ENCODE peak calls at places on chromosomes 1 and 21, in ten cellular contexts. A is epithelial cell of esophagus, Q is brain microvascular endothelial cell, O is HFF-Myc, R is cardiac muscle cell, W is mammary epithelial cell, F is AG09319, B is fibroblast of pulmonary artery, Y is neural crest cell, D is mucosa of descending colon. J is an unnamed sample.

GRCh38 chr1:1835546-1835945 is 55.3 kb downstream of the GNB1 start:
- DNase-seq in A (peak), Q (no peak), O (no peak), R (no peak), W (peak), F (no peak), B (no peak), Y (no peak), D (no peak), J (no peak)

GRCh38 chr1:70034403-70034802 is 171.0 kb downstream of the LRRC40 start:
- DNase-seq in A (peak), Q (peak), O (peak), R (peak), W (peak), F (no peak), B (peak), Y (no peak), D (no peak), J (no peak)

GRCh38 chr21:42404534-42404933 is 832 bp downstream of the UBASH3A start:
- DNase-seq in A (no peak), Q (no peak), O (no peak), R (peak), W (no peak), F (no peak), B (no peak), Y (no peak), D (no peak), J (no peak)

GRCh38 chr1:46084553-46085448 is 47.6 kb downstream of the PIK3R3 start:
- DNase-seq in A (peak), Q (no peak), O (no peak), R (no peak), W (peak), F (no peak), B (peak), Y (no peak), D (no peak), J (no peak)

GRCh38 chr1:232937741-232938375 is 12.6 kb upstream of the NTPCR start:
- DNase-seq in A (peak), Q (no peak), O (no peak), R (no peak), W (no peak), F (no peak), B (no peak), Y (no peak), D (no peak), J (no peak)

GRCh38 chr1:107788189-107788588 is 176.8 kb downstream of the VAV3 start:
- DNase-seq in A (no peak), Q (no peak), O (no peak), R (no peak), W (no peak), F (no peak), B (no peak), Y (no peak), D (no peak), J (no peak)

GRCh38 chr21:14114251-14114650 is 96.5 kb downstream of the LIPI start:
- DNase-seq in A (peak), Q (no peak), O (no peak), R (no peak), W (peak), F (no peak), B (no peak), Y (no peak), D (peak), J (no peak)

GRCh38 chr1:48603222-48603621 is 131.2 kb upstream of the SPATA6 start:
- DNase-seq in A (no peak), Q (no peak), O (no peak), R (no peak), W (no peak), F (no peak), B (no peak), Y (no peak), D (no peak), J (peak)

GRCh38 chr1:8565802-8566201 is 247.9 kb downstream of the SLC45A1 start:
- DNase-seq in A (no peak), Q (no peak), O (no peak), R (no peak), W (no peak), F (no peak), B (no peak), Y (no peak), D (no peak), J (no peak)

GRCh38 chr1:42423621-42424200 is 32.1 kb downstream of the ZMYND12 start:
- DNase-seq in A (no peak), Q (no peak), O (no peak), R (peak), W (no peak), F (no peak), B (no peak), Y (no peak), D (no peak), J (no peak)

GRCh38 chr21:46154155-46154954 is 1.0 kb downstream of the FTCD start:
- DNase-seq in A (no peak), Q (no peak), O (no peak), R (no peak), W (no peak), F (no peak), B (no peak), Y (no peak), D (no peak), J (peak)

GRCh38 chr1:18818036-18818435 is 41.4 kb downstream of the TAS1R2 start:
- DNase-seq in A (no peak), Q (no peak), O (no peak), R (no peak), W (no peak), F (no peak), B (no peak), Y (no peak), D (no peak), J (no peak)

GRCh38 chr1:184656221-184656620 is 98.4 kb downstream of the EDEM3 start:
- DNase-seq in A (no peak), Q (no peak), O (no peak), R (no peak), W (no peak), F (no peak), B (no peak), Y (no peak), D (no peak), J (no peak)

GRCh38 chr1:150020711-150021110 is 10.2 kb upstream of the OTUD7B start:
- DNase-seq in A (no peak), Q (no peak), O (no peak), R (no peak), W (no peak), F (no peak), B (no peak), Y (no peak), D (no peak), J (no peak)

GRCh38 chr1:24149854-24150227 is 6.9 kb upstream of the IL22RA1 start:
- DNase-seq in A (peak), Q (peak), O (no peak), R (no peak), W (peak), F (no peak), B (peak), Y (no peak), D (peak), J (no peak)

GRCh38 chr1:86760199-86760598 is 55.8 kb downstream of the SH3GLB1 start:
- DNase-seq in A (no peak), Q (no peak), O (no peak), R (no peak), W (no peak), F (no peak), B (no peak), Y (no peak), D (no peak), J (no peak)

GRCh38 chr1:119664057-119664456 is 16.0 kb upstream of the ZNF697 start:
- DNase-seq in A (no peak), Q (no peak), O (no peak), R (no peak), W (no peak), F (no peak), B (no peak), Y (no peak), D (no peak), J (no peak)

GRCh38 chr1:27661412-27662075 is 10.4 kb downstream of the IFI6 start:
- DNase-seq in A (no peak), Q (no peak), O (no peak), R (no peak), W (no peak), F (no peak), B (no peak), Y (no peak), D (no peak), J (no peak)

GRCh38 chr1:182143154-182143657 is 81.7 kb upstream of the ZNF648 start:
- DNase-seq in A (peak), Q (peak), O (peak), R (peak), W (peak), F (peak), B (peak), Y (peak), D (peak), J (peak)

GRCh38 chr1:218874801-218875400 is 298.8 kb upstream of the LYPLAL1 start:
- DNase-seq in A (peak), Q (no peak), O (no peak), R (no peak), W (no peak), F (no peak), B (no peak), Y (no peak), D (no peak), J (no peak)

GRCh38 chr1:54359393-54360162 is 46.6 kb downstream of the SSBP3 start:
- DNase-seq in A (no peak), Q (no peak), O (no peak), R (no peak), W (no peak), F (no peak), B (no peak), Y (no peak), D (no peak), J (no peak)

GRCh38 chr1:54362881-54363340 is 43.3 kb downstream of the SSBP3 start:
- DNase-seq in A (no peak), Q (no peak), O (no peak), R (no peak), W (no peak), F (no peak), B (peak), Y (no peak), D (no peak), J (no peak)

GRCh38 chr1:54360165-54361005 is 45.8 kb downstream of the SSBP3 start:
- DNase-seq in A (no peak), Q (no peak), O (no peak), R (no peak), W (no peak), F (no peak), B (no peak), Y (no peak), D (no peak), J (no peak)

GRCh38 chr1:54363925-54364324 is 42.3 kb downstream of the SSBP3 start:
- DNase-seq in A (no peak), Q (no peak), O (no peak), R (no peak), W (no peak), F (no peak), B (no peak), Y (no peak), D (no peak), J (no peak)

GRCh38 chr1:54361342-54361741 is 44.9 kb downstream of the SSBP3 start:
- DNase-seq in A (no peak), Q (no peak), O (no peak), R (peak), W (no peak), F (no peak), B (no peak), Y (no peak), D (no peak), J (no peak)
- TF ChIP-seq CTCF in A (no peak), Q (peak), O (no peak), R (no peak), W (no peak), F (no peak), B (no peak), Y (no peak), D (no peak), J (no peak)

GRCh38 chr21:39175154-39175553 is 8.1 kb downstream of the PSMG1 start:
- DNase-seq in A (peak), Q (no peak), O (no peak), R (peak), W (no peak), F (no peak), B (peak), Y (no peak), D (no peak), J (no peak)
- TF ChIP-seq CTCF in A (peak), Q (peak), O (no peak), R (peak), W (peak), F (peak), B (peak), Y (peak), D (peak), J (peak)

GRCh38 chr1:40344597-40344996 is 27.5 kb upstream of the COL9A2 start:
- DNase-seq in A (peak), Q (peak), O (no peak), R (no peak), W (peak), F (peak), B (peak), Y (no peak), D (peak), J (peak)
- TF ChIP-seq CTCF in A (no peak), Q (peak), O (no peak), R (peak), W (no peak), F (peak), B (no peak), Y (no peak), D (no peak), J (no peak)

DNA sequence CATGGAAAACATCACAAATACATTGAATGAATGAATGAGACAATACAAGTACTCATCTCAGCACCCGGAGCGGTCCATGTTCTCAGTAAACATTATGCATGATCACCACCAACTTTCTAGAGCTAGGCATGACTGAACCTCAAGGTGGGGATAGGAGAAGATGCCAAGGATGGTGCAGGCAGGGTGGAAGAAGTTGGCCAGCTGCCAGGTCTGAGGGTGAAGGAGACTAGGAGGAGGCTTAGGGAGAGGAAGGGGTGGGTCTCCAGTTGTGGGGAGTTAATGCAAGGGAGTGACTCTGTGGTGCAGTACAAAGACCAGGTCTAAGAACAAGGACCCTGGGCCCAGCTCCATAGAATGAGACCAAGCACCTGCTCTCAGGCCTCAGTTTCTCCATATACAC is 91.7 kb downstream of the MATN1 start:
- DNase-seq in A (no peak), Q (no peak), O (no peak), R (no peak), W (no peak), F (no peak), B (no peak), Y (no peak), D (no peak), J (no peak)
- TF ChIP-seq CTCF in A (no peak), Q (no peak), O (no peak), R (no peak), W (no peak), F (no peak), B (no peak), Y (no peak), D (no peak), J (no peak)

GRCh38 chr1:171741872-171742576 is at the start of gene VAMP4:
- DNase-seq in A (peak), Q (peak), O (no peak), R (peak), W (peak), F (no peak), B (peak), Y (peak), D (peak), J (peak)

GRCh38 chr1:171739646-171740045 is 2.2 kb downstream of the VAMP4 start:
- DNase-seq in A (peak), Q (no peak), O (no peak), R (no peak), W (no peak), F (no peak), B (peak), Y (no peak), D (no peak), J (no peak)

GRCh38 chr1:171740356-171740863 is 1.5 kb downstream of the VAMP4 start:
- DNase-seq in A (no peak), Q (no peak), O (no peak), R (no peak), W (no peak), F (no peak), B (no peak), Y (no peak), D (no peak), J (no peak)

GRCh38 chr1:171742577-171742922 is 685 bp upstream of the VAMP4 start:
- DNase-seq in A (peak), Q (peak), O (no peak), R (peak), W (peak), F (no peak), B (peak), Y (no peak), D (peak), J (no peak)

GRCh38 chr1:171740987-171741871 is 636 bp downstream of the VAMP4 start:
- DNase-seq in A (peak), Q (peak), O (no peak), R (peak), W (peak), F (no peak), B (peak), Y (peak), D (peak), J (peak)
- TF ChIP-seq CTCF in A (no peak), Q (peak), O (peak), R (peak), W (no peak), F (no peak), B (no peak), Y (peak), D (no peak), J (no peak)

GRCh38 chr1:33294071-33295010 is 26.6 kb downstream of the A3GALT2 start:
- DNase-seq in A (no peak), Q (no peak), O (no peak), R (no peak), W (no peak), F (no peak), B (no peak), Y (no peak), D (no peak), J (no peak)

GRCh38 chr1:33296824-33297223 is 24.1 kb downstream of the A3GALT2 start:
- DNase-seq in A (no peak), Q (no peak), O (no peak), R (no peak), W (no peak), F (no peak), B (no peak), Y (no peak), D (no peak), J (no peak)

GRCh38 chr1:33295023-33295422 is 25.9 kb downstream of the A3GALT2 start:
- DNase-seq in A (no peak), Q (no peak), O (no peak), R (no peak), W (no peak), F (no peak), B (no peak), Y (no peak), D (no peak), J (no peak)

GRCh38 chr1:33296082-33296458 is 24.8 kb downstream of the A3GALT2 start:
- DNase-seq in A (no peak), Q (no peak), O (no peak), R (no peak), W (no peak), F (no peak), B (no peak), Y (no peak), D (no peak), J (no peak)

GRCh38 chr1:33295450-33296081 is 25.3 kb downstream of the A3GALT2 start:
- DNase-seq in A (peak), Q (peak), O (peak), R (peak), W (peak), F (peak), B (peak), Y (peak), D (peak), J (peak)
- TF ChIP-seq CTCF in A (peak), Q (peak), O (peak), R (peak), W (peak), F (peak), B (peak), Y (peak), D (peak), J (peak)

GRCh38 chr1:22496536-22497160 is 45.0 kb downstream of the ZBTB40 start:
- DNase-seq in A (no peak), Q (no peak), O (no peak), R (no peak), W (no peak), F (no peak), B (no peak), Y (no peak), D (no peak), J (no peak)

GRCh38 chr1:22500476-22500875 is 48.8 kb downstream of the ZBTB40 start:
- DNase-seq in A (peak), Q (peak), O (peak), R (peak), W (peak), F (peak), B (peak), Y (peak), D (peak), J (peak)

GRCh38 chr1:22502167-22502566 is 50.5 kb downstream of the ZBTB40 start:
- DNase-seq in A (no peak), Q (no peak), O (no peak), R (no peak), W (no peak), F (no peak), B (no peak), Y (no peak), D (no peak), J (no peak)

GRCh38 chr1:22503721-22504410 is 52.2 kb downstream of the ZBTB40 start:
- DNase-seq in A (no peak), Q (no peak), O (no peak), R (no peak), W (no peak), F (peak), B (peak), Y (no peak), D (no peak), J (no peak)

DNA sequence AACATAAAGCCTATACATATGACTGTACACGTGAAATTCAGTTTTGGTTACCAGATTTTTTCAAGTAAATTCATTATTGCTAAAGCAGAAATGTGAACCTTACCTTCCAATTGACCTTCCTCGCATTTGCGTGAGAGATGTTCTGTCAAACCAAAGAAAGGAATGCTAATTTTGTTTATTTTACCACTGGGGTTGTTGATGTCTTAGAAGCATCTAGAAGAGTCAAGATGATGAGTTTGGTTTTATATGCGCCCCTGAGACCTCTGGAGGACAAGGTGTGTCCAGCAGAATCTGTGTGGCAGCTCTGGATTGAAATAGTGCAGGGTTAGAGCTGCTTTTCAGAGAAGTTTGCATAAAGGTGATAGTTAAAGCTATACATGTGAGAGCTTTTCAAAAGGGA is 48.4 kb downstream of the ZBTB40 start:
- DNase-seq in A (no peak), Q (no peak), O (no peak), R (no peak), W (no peak), F (no peak), B (no peak), Y (no peak), D (no peak), J (no peak)
- TF ChIP-seq CTCF in A (no peak), Q (no peak), O (no peak), R (no peak), W (no peak), F (no peak), B (no peak), Y (peak), D (no peak), J (no peak)

GRCh38 chr1:110338200-110339039 is 757 bp upstream of the RBM15 start:
- DNase-seq in A (peak), Q (no peak), O (peak), R (peak), W (peak), F (peak), B (no peak), Y (peak), D (peak), J (peak)
- TF ChIP-seq CTCF in A (peak), Q (peak), O (peak), R (peak), W (no peak), F (peak), B (peak), Y (peak), D (peak), J (peak)

GRCh38 chr1:225962440-225962975 is 21.5 kb upstream of the LEFTY2 start:
- DNase-seq in A (no peak), Q (no peak), O (no peak), R (peak), W (no peak), F (no peak), B (peak), Y (peak), D (peak), J (peak)
- TF ChIP-seq CTCF in A (peak), Q (peak), O (peak), R (peak), W (no peak), F (peak), B (peak), Y (peak), D (peak), J (peak)

J was measured in lower lobe of right lung.